ENCODE peak calls at places on chromosomes 2 and 18, in five cellular contexts. C is HCT116, F is SK-N-SH, E is stomach, G is endothelial cell of umbilical vein. T is an unnamed sample.

GRCh38 chr2:118858485-118859156 is 11.2 kb upstream of the EN1 start:
- DNase-seq in C (no peak), G (no peak), F (no peak), E (no peak), T (no peak)

GRCh38 chr2:17615728-17616351 is 75.3 kb downstream of the VSNL1 start:
- DNase-seq in C (peak), G (no peak), F (no peak), E (no peak), T (no peak)

GRCh38 chr18:36786686-36787085 is 42.1 kb downstream of the TPGS2 start:
- DNase-seq in F (no peak), E (no peak), C (no peak), G (peak), T (no peak)

GRCh38 chr2:101463458-101463857 is 11.5 kb downstream of the RFX8 start:
- DNase-seq in E (no peak), F (no peak), G (no peak), C (no peak), T (no peak)

GRCh38 chr2:42923632-42924425 is 131.4 kb upstream of the HAAO start:
- DNase-seq in G (no peak), C (no peak), E (no peak), F (no peak), T (peak)

GRCh38 chr2:8514274-8514662 is 167.6 kb upstream of the ID2 start:
- DNase-seq in E (no peak), F (no peak), G (no peak), C (no peak), T (no peak)

GRCh38 chr2:223487447-223487846 is 114.7 kb downstream of the SCG2 start:
- DNase-seq in E (no peak), C (no peak), G (no peak), F (no peak), T (no peak)

GRCh38 chr2:12048551-12048950 is 302.1 kb downstream of the LPIN1 start:
- DNase-seq in C (no peak), E (no peak), F (peak), G (peak), T (no peak)

GRCh38 chr2:201882353-201883095 is 76.2 kb downstream of the CDK15 start:
- DNase-seq in E (no peak), G (no peak), F (peak), C (no peak), T (peak)

GRCh38 chr2:11467126-11467649 is 1.2 kb upstream of the E2F6 start:
- DNase-seq in E (no peak), C (no peak), G (no peak), F (no peak), T (no peak)

GRCh38 chr2:12513339-12513738 is 203.4 kb upstream of the TRIB2 start:
- DNase-seq in G (no peak), F (no peak), C (no peak), E (no peak), T (no peak)

GRCh38 chr2:224077773-224078507 is 38.9 kb upstream of the SERPINE2 start:
- DNase-seq in E (no peak), F (no peak), C (no peak), G (no peak), T (no peak)

GRCh38 chr2:213451542-213452256 is 167.4 kb downstream of the SPAG16 start:
- DNase-seq in G (no peak), F (no peak), E (peak), C (no peak), T (no peak)

GRCh38 chr18:33849731-33850130 is 271.7 kb downstream of the ASXL3 start:
- DNase-seq in F (no peak), E (no peak), G (no peak), C (no peak), T (no peak)

GRCh38 chr18:61991201-61991600 is 98.4 kb upstream of the RNF152 start:
- DNase-seq in G (peak), F (no peak), C (no peak), E (no peak), T (no peak)

GRCh38 chr2:164146478-164146877 is 410.7 kb upstream of the FIGN start:
- DNase-seq in G (no peak), E (no peak), C (no peak), F (no peak), T (no peak)

GRCh38 chr2:16154501-16155280 is 214.3 kb downstream of the MYCN start:
- DNase-seq in C (no peak), F (no peak), G (no peak), E (no peak), T (no peak)

GRCh38 chr2:25347205-25347815 is 5.6 kb upstream of the DNMT3A start:
- DNase-seq in E (no peak), F (no peak), C (peak), G (no peak), T (no peak)

GRCh38 chr2:86646865-86647264 is 23.2 kb upstream of the RNF103 start:
- DNase-seq in E (no peak), C (no peak), F (no peak), G (no peak), T (no peak)

DNA sequence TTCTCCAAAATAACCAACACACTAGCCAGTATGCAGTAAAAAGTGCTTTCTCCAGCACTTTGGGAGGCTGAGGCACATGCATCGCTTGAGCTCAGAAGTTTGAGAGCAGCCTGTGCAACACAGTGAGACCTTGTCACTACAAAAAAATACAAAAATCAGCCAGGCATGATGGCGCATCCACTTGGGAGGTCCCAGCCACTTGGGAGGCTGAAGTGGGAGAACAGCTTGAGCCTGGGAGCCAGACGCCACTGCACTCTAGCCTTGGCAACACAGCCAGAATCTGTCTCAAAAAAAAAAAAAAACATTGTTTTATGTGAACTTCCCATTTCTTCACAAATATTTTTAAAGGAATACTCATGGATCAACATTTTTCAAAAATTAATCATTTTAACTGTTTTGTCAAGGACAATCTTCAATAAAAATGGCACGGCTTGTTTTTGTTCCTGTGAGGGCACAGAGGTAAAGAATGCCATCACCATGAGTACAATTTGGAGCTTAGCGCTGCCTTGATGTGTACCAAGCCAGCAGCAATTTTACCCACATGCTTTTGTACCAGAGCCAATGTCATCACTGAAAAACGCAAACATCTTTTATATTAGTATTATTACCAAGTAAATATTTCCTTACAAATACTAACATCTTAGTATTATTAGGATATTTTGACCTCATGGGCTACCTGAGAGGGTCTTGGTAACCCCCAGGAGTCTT is 26.7 kb downstream of the RAB1A start:
- DNase-seq in G (no peak), E (no peak), F (no peak), C (no peak), T (no peak)
- TF ChIP-seq POLR2AphosphoS5 in G (no peak), E (no peak), F (no peak), C (no peak), T (no peak)

GRCh38 chr2:196987654-196988364 is 61.3 kb upstream of the PGAP1 start:
- DNase-seq in F (peak), G (peak), C (peak), E (no peak), T (peak)
- H3K4me3 ChIP-seq in F (peak), G (no peak), C (peak), E (no peak), T (peak)

DNA sequence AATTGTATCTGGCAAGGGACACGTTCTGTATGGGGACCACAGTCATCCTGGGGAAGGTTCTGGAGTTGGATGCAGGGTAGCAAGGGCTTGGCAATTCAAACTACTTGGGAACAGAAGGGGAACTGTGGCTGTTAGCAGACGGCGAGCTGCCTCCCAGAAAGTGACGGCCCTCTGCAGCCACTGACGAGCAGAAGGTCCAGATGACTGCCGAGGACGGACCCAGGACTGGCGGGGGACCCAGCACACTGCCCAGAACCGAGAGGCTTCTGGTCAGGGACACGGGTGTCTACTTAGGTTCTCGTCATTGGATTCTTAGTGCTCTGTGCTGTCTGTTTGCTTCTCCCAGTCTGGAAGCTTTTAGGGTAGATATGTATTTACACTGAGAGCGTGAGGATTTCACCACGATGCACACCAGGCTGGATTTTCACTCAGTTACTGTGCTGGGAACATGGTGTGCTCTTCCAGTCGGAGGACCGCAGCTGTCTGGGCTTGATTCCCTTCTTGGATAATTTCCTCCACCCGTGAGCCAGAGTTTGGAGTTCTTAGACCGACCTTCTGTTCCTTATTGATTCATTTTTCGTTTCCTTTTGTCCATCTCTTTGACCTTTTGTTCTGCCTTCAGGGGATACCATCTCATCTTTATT is 13.4 kb downstream of the GPR35 start:
- DNase-seq in F (no peak), C (no peak), E (peak), G (no peak), T (no peak)
- TF ChIP-seq POLR2AphosphoS5 in F (no peak), C (no peak), E (no peak), G (no peak), T (no peak)

GRCh38 chr2:31384351-31384750 is 30.2 kb downstream of the XDH start:
- DNase-seq in C (peak), G (no peak), F (no peak), E (no peak), T (no peak)
- H3K4me3 ChIP-seq in C (no peak), G (no peak), F (no peak), E (no peak), T (no peak)

DNA sequence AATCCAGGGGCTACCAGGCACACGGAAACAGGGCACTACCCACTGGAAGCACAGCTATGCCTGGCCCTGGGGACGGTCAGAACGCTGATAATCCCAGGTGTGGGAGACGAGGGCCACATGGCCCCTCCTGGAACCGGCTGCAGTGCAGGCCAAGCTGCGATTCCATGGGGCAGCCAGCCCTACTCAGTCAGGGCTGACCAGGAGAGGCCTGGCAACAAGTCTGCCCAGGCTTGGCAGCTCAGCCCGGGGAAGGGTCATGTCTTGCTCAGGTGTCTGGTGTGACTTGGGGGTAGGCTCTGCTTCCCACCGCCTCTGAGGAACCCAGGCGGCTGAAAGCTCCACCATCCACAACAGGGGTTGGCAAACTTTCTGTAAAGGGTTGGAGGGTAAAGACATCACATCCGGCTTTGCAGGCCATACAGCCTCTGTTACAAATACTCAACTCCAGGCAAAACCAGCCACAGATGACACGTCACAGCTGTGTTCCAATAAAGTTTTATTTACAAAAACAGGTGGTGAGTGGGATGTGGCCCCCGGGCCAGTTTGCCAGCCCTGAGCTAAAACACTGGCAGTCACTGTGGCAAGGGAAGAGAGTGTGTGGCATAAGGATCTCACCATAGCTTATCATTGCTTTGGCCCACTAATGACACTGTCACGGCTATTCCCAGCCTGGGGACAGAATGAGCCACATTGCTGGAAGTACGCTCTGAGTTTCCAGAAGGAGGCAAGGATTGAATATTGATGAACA is 85.2 kb downstream of the NDUFA10 start:
- DNase-seq in E (peak), F (no peak), C (no peak), G (no peak), T (no peak)
- TF ChIP-seq POLR2AphosphoS5 in E (no peak), F (no peak), C (no peak), G (no peak), T (no peak)

DNA sequence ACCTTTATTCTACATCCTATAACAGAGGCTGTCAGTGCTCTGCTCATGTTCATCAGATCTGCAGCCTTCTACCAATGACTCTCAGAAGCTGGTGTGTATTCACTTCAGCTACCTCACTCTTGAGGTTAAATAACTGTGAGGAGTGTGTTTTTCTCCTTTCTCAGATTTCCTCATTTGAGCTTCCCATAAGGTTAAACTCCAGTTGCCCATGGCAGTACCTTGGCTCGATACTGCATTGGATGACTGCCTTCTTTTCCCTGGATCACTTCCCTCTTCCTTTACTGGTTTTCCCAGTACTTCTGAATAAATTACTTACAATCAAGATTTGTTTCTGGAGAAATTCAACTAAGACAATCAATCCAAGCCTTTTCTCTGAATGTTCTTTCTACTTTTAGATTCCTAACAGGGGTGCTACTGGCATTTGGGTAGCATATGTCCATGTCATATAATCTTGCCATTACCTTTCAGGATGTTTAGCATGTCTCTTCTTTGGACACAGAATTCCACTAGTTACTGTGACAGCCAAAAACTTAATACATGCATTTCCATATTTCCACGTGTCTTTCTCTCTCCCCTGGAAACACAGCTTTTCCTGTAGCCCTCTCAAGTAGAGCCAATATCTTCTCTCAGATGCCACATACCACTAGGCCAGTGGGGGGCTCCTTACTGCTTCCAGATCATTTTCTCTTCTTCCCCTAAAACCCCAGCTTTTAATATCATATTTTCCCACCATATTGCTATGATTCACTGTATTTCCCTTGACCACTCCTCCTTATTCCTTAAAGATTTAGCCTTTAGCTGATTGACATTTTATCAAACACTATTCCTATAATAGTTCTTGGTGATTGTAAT is 15.0 kb upstream of the SPOPL start:
- DNase-seq in G (no peak), C (no peak), E (no peak), F (no peak), T (no peak)
- H3K4me3 ChIP-seq in G (no peak), C (no peak), E (no peak), F (no peak), T (no peak)

T was measured in SK-N-MC.